ENCODE peak calls at places on chromosome 7, in eight cellular contexts. M is IMR-90, F is upper lobe of right lung, G is foreskin keratinocyte, X is lower lobe of right lung, W is endothelial cell of umbilical vein, U is stomach, S is gastrocnemius medialis. B is an unnamed sample.
A peak's percentile ranks its signal among the peaks of the same experiment; 100 is the strongest.

GRCh38 chr7:24733414-24734060 is 23.7 kb downstream of the GSDME start:
- DNase-seq in S (no peak), W (no peak), X (no peak), F (no peak), M (no peak), U (no peak), G (no peak), B (no peak)

GRCh38 chr7:106660862-106661720 is at the start of gene CCDC71L:
- DNase-seq in M (peak; percentile 91), S (peak; percentile 85), W (peak; percentile 94), F (peak; percentile 97), U (peak; percentile 95), G (peak; percentile 69), X (peak; percentile 97), B (peak; percentile 95)

GRCh38 chr7:148306759-148307158 is 283.8 kb upstream of the C7orf33 start:
- DNase-seq in F (no peak), X (no peak), M (no peak), U (no peak), W (no peak), G (no peak), S (no peak), B (no peak)

GRCh38 chr7:123211545-123211944 is 11.8 kb upstream of the SLC13A1 start:
- DNase-seq in X (no peak), W (no peak), G (no peak), F (no peak), U (no peak), S (no peak), M (no peak), B (no peak)

GRCh38 chr7:5567810-5568209 is 144.2 kb upstream of the TNRC18 start:
- DNase-seq in X (no peak), U (no peak), G (no peak), M (no peak), F (no peak), W (no peak), S (no peak), B (no peak)

GRCh38 chr7:1531263-1531978 is 919 bp downstream of the MAFK start:
- DNase-seq in U (peak; percentile 42), M (peak; percentile 41), G (no peak), X (no peak), S (peak; percentile 70), W (peak; percentile 60), F (no peak), B (peak; percentile 71)

GRCh38 chr7:49986191-49986590 is 106.9 kb downstream of the ZPBP start:
- DNase-seq in F (no peak), G (no peak), W (no peak), X (no peak), U (no peak), M (no peak), S (no peak), B (no peak)

GRCh38 chr7:105268056-105268455 is 120.7 kb downstream of the SRPK2 start:
- DNase-seq in M (peak; percentile 87), W (no peak), F (no peak), U (no peak), G (peak; percentile 75), X (no peak), S (no peak), B (no peak)

GRCh38 chr7:129376076-129376777 is 58.0 kb upstream of the STRIP2 start:
- DNase-seq in X (no peak), W (peak; percentile 39), G (peak; percentile 9), F (no peak), U (peak; percentile 61), M (peak; percentile 43), S (no peak), B (no peak)

GRCh38 chr7:117169907-117170306 is 153.0 kb downstream of the WNT2 start:
- DNase-seq in M (no peak), X (no peak), G (no peak), U (peak; percentile 34), S (no peak), W (peak; percentile 85), F (no peak), B (no peak)
- H3K27ac ChIP-seq in M (no peak overlapping the region), X (no peak overlapping the region), G (no peak overlapping the region), U (no peak overlapping the region), S (no peak overlapping the region), W (peak overlapping the region; percentile 36), F (no peak overlapping the region), B (no peak overlapping the region)

DNA sequence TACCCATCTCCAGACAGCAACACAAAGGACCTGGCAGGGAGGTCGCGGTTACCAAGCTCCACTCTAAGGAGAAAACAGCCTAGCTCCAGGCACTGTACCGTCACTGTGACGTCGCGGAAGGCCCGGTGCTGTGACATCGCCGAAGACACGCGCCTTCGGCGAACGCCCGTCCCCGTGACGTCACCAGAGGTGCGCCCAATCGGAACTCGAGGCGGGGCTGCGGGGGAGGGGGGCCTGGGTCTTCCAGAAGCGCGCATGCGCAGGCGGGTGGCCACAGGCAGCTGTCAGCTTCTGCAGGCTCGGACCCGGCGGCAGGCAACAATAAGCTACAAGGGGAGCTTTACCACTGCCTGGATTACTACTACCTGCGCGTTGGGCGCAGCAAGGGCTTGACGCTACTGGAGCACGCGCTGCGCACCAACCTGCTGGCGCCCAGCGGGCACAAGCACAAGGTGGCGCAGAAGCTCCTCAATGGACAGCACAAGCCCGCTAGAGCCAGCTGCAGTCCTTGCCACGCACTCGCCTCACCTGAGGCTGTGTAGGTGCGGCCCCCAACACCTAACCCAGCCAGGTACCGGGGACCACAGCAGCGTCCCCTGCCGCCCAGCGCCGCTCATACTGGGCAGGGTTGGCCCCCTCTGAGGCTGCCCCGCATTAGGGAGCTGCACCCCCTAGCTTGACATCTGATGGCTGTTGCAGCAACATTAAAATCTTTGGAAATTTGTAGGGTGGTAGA is 208.4 kb downstream of the TPST1 start:
- DNase-seq in W (peak; percentile 87), X (peak; percentile 90), F (peak; percentile 91), M (peak; percentile 25), S (peak; percentile 28), G (peak; percentile 44), U (peak; percentile 86), B (peak; percentile 86)
- TF ChIP-seq CTCF in W (peak; percentile 52), X (peak; percentile 48), F (peak; percentile 49), M (no peak), S (peak; percentile 32), G (peak; percentile 77), U (peak; percentile 39), B (peak; percentile 60)

DNA sequence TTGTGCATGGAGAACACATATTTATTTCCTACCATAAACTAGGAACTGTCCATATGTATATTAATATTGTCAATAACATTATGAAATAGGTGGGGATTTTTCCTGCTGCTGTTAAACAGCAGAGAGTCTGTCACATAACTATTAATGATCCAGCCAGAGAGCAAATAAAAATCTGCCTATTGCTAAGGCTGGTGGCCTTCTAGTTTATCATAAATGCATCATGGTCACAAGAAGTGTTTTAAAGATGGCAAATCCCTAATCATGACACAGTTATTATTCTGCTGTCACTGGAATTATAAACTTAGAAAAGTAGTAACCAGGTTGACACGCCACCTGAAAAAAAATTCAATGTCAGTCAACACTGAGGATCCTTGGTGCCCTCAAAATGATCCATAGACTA is 132.3 kb downstream of the HGF start:
- DNase-seq in W (no peak), S (no peak), M (no peak), U (no peak), X (no peak), F (no peak), G (no peak), B (no peak)
- H3K27ac ChIP-seq in W (no peak overlapping the region), S (no peak overlapping the region), M (peak overlapping the region; percentile 35), U (no peak overlapping the region), X (no peak overlapping the region), F (no peak overlapping the region), G (peak overlapping the region; percentile 14), B (no peak overlapping the region)

GRCh38 chr7:116111429-116111828 is 80.9 kb upstream of the TFEC start:
- DNase-seq in M (no peak), F (no peak), W (no peak), U (no peak), S (no peak), G (no peak), X (no peak), B (no peak)

GRCh38 chr7:116113310-116113709 is 82.7 kb upstream of the TFEC start:
- DNase-seq in S (no peak), F (no peak), U (no peak), W (no peak), G (no peak), X (no peak), M (no peak), B (no peak)
- TF ChIP-seq CTCF in S (no peak), F (no peak), U (no peak), W (no peak), G (no peak), X (no peak), M (no peak), B (no peak)

DNA sequence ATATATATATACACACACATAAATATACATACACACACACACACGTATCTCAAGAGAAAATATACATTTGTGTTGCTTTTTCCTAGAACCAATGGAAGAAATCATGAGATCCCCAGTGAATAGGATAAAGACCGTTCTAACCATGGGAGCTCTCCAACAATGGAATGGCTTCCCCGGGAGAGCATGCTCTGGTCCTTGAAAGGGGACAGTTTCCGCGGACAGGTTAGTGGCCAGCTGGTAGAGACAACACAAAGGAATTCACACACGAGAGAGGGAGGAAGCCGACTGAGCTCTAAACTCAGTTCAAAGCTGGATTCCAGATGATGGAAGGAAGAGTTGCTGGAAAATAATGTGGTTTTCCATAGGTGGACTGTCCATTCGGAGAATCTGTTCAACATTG is 72.7 kb downstream of the SLC37A3 start:
- DNase-seq in G (no peak), W (no peak), U (no peak), S (no peak), X (no peak), F (no peak), M (no peak), B (no peak)
- H3K27ac ChIP-seq in G (no peak overlapping the region), W (no peak overlapping the region), U (no peak overlapping the region), S (no peak overlapping the region), X (no peak overlapping the region), F (no peak overlapping the region), M (no peak overlapping the region), B (no peak overlapping the region)

B was measured in right lobe of liver.